ENCODE peak calls at places on chromosomes 11 and 22, in seven cellular contexts. D, O, L, S, I, P and H are unnamed samples.

GRCh38 chr11:73931039-73931645 is 19.7 kb upstream of the DNAJB13 start:
- DNase-seq in L (peak), I (peak), S (peak), P (peak), D (peak), O (peak), H (peak)

GRCh38 chr11:44316388-44317240 is 6.7 kb upstream of the ALX4 start:
- DNase-seq in I (no peak), S (no peak), D (no peak), P (no peak), O (no peak), L (no peak), H (no peak)

GRCh38 chr22:37309221-37310074 is 27.1 kb downstream of the CYTH4 start:
- DNase-seq in S (peak), P (peak), L (peak), I (no peak), D (no peak), O (no peak), H (no peak)

GRCh38 chr22:30267382-30268302 is 991 bp upstream of the OSM start:
- DNase-seq in O (no peak), S (no peak), I (no peak), P (no peak), L (no peak), D (no peak), H (no peak)

GRCh38 chr22:41976070-41976901 is 7.0 kb downstream of the SEPTIN3 start:
- DNase-seq in D (no peak), I (peak), O (peak), P (peak), L (no peak), S (peak), H (no peak)

GRCh38 chr11:91730071-91730470 is 494.5 kb upstream of the FAT3 start:
- DNase-seq in I (no peak), P (no peak), D (no peak), L (peak), S (no peak), O (no peak), H (no peak)

GRCh38 chr11:129644326-129644725 is 171.3 kb upstream of the TMEM45B start:
- DNase-seq in L (peak), S (no peak), I (no peak), O (no peak), P (no peak), D (no peak), H (no peak)

GRCh38 chr11:29306527-29306926 is 710.3 kb downstream of the KCNA4 start:
- DNase-seq in P (no peak), L (peak), O (no peak), D (no peak), I (no peak), S (no peak), H (peak)

GRCh38 chr11:64661146-64661545 is 61.9 kb downstream of the NRXN2 start:
- DNase-seq in L (no peak), P (no peak), I (no peak), D (no peak), S (no peak), O (no peak), H (peak)

GRCh38 chr11:116192509-116193206 is 580.1 kb downstream of the BUD13 start:
- DNase-seq in S (no peak), D (no peak), O (no peak), I (no peak), L (no peak), P (no peak), H (no peak)

GRCh38 chr11:65141896-65142494 is 7.7 kb upstream of the SYVN1 start:
- DNase-seq in O (no peak), P (no peak), I (no peak), L (no peak), D (no peak), S (no peak), H (no peak)

GRCh38 chr11:113345978-113346377 is 31.6 kb downstream of the TTC12 start:
- DNase-seq in D (no peak), L (peak), O (no peak), P (no peak), I (no peak), S (no peak), H (no peak)

GRCh38 chr22:28629420-28630184 is 50.0 kb downstream of the TTC28 start:
- DNase-seq in L (peak), I (no peak), P (no peak), D (no peak), S (no peak), O (no peak), H (no peak)

GRCh38 chr11:64490562-64491216 is 100.3 kb upstream of the SLC22A12 start:
- DNase-seq in S (no peak), L (no peak), I (no peak), O (no peak), D (no peak), P (no peak), H (no peak)

GRCh38 chr22:48495751-48496080 is 1332.0 kb downstream of the BRD1 start:
- DNase-seq in I (no peak), P (no peak), L (no peak), S (no peak), O (no peak), D (no peak), H (no peak)

GRCh38 chr11:42976636-42977217 is 335.1 kb upstream of the API5 start:
- DNase-seq in O (no peak), D (no peak), S (no peak), I (no peak), P (no peak), L (no peak), H (no peak)

GRCh38 chr11:117185739-117186430 is 7.3 kb downstream of the SIDT2 start:
- DNase-seq in O (no peak), L (no peak), S (peak), P (no peak), D (no peak), I (no peak), H (no peak)

GRCh38 chr11:1161410-1162152 is 3.8 kb downstream of the MUC5AC start:
- DNase-seq in O (no peak), I (no peak), S (no peak), P (no peak), L (no peak), D (no peak), H (no peak)

GRCh38 chr11:69004411-69005182 is 8.4 kb downstream of the MRGPRF start:
- DNase-seq in O (no peak), D (no peak), S (no peak), I (no peak), L (no peak), P (no peak), H (no peak)

GRCh38 chr11:17812286-17813187 is 78.0 kb downstream of the KCNC1 start:
- DNase-seq in D (no peak), P (peak), S (no peak), O (no peak), L (no peak), I (no peak), H (no peak)

GRCh38 chr11:1458340-1459218 is 28.0 kb downstream of the MOB2 start:
- DNase-seq in P (peak), O (peak), I (no peak), D (no peak), S (no peak), L (peak), H (no peak)

GRCh38 chr11:40787243-40787642 is 672.2 kb downstream of the LRRC4C start:
- DNase-seq in O (no peak), P (no peak), S (no peak), D (no peak), L (no peak), I (no peak), H (no peak)